ENCODE peak calls at places on chromosomes 13 and 19, in six cellular contexts. One of them, this sample, is unnamed.

GRCh38 chr19:13499682-13500081 is 6.6 kb downstream of the CACNA1A start:
- DNase-seq in SK-N-SH: no peak
- DNase-seq in AG04449: no peak
- DNase-seq in RCC 7860: no peak
- DNase-seq in EL: no peak
- DNase-seq in kidney epithelial cell: no peak
- DNase-seq in this sample: no peak

GRCh38 chr13:31261241-31261640 is 61.5 kb downstream of the B3GLCT start:
- DNase-seq in kidney epithelial cell: peak
- DNase-seq in EL: no peak
- DNase-seq in AG04449: no peak
- DNase-seq in RCC 7860: no peak
- DNase-seq in SK-N-SH: no peak
- DNase-seq in this sample: no peak

GRCh38 chr19:35759697-35760096 is 1.7 kb downstream of the PROSER3 start:
- DNase-seq in AG04449: no peak
- DNase-seq in kidney epithelial cell: no peak
- DNase-seq in SK-N-SH: no peak
- DNase-seq in RCC 7860: no peak
- DNase-seq in EL: no peak
- DNase-seq in this sample: no peak

GRCh38 chr19:17943284-17944221 is 10.7 kb downstream of the CCDC124 start:
- DNase-seq in EL: no peak
- DNase-seq in AG04449: no peak
- DNase-seq in SK-N-SH: no peak
- DNase-seq in RCC 7860: no peak
- DNase-seq in kidney epithelial cell: no peak
- DNase-seq in this sample: no peak

GRCh38 chr19:5547881-5548280 is 19.9 kb downstream of the TINCR start:
- DNase-seq in SK-N-SH: peak
- DNase-seq in EL: peak
- DNase-seq in AG04449: peak
- DNase-seq in RCC 7860: no peak
- DNase-seq in kidney epithelial cell: no peak
- DNase-seq in this sample: no peak

GRCh38 chr19:33302974-33303790 is 848 bp upstream of the CEBPA start:
- DNase-seq in kidney epithelial cell: no peak
- DNase-seq in SK-N-SH: peak
- DNase-seq in AG04449: no peak
- DNase-seq in EL: peak
- DNase-seq in RCC 7860: no peak
- DNase-seq in this sample: no peak

GRCh38 chr19:48770223-48770622 is 14.9 kb downstream of the FGF21 start:
- DNase-seq in RCC 7860: no peak
- DNase-seq in SK-N-SH: no peak
- DNase-seq in kidney epithelial cell: no peak
- DNase-seq in EL: peak
- DNase-seq in AG04449: peak
- DNase-seq in this sample: peak

GRCh38 chr19:18339703-18340102 is 695 bp upstream of the PGPEP1 start:
- DNase-seq in kidney epithelial cell: no peak
- DNase-seq in AG04449: no peak
- DNase-seq in RCC 7860: peak
- DNase-seq in SK-N-SH: peak
- DNase-seq in EL: peak
- DNase-seq in this sample: no peak

GRCh38 chr19:45295873-45296272 is 26.8 kb downstream of the CKM start:
- DNase-seq in SK-N-SH: no peak
- DNase-seq in AG04449: no peak
- DNase-seq in RCC 7860: no peak
- DNase-seq in kidney epithelial cell: no peak
- DNase-seq in EL: no peak
- DNase-seq in this sample: no peak

GRCh38 chr13:109412232-109412935 is 374.0 kb downstream of the IRS2 start:
- DNase-seq in SK-N-SH: peak
- DNase-seq in RCC 7860: no peak
- DNase-seq in AG04449: no peak
- DNase-seq in kidney epithelial cell: peak
- DNase-seq in EL: peak
- DNase-seq in this sample: no peak

GRCh38 chr19:51571599-51571998 is 516 bp downstream of the ZNF175 start:
- DNase-seq in RCC 7860: no peak
- DNase-seq in EL: peak
- DNase-seq in kidney epithelial cell: no peak
- DNase-seq in SK-N-SH: peak
- DNase-seq in AG04449: no peak
- DNase-seq in this sample: no peak

GRCh38 chr19:3121821-3122511 is 13.9 kb upstream of the GNA15 start:
- DNase-seq in RCC 7860: no peak
- DNase-seq in SK-N-SH: no peak
- DNase-seq in kidney epithelial cell: no peak
- DNase-seq in EL: no peak
- DNase-seq in AG04449: no peak
- DNase-seq in this sample: no peak

GRCh38 chr13:40518481-40518882 is 148.0 kb downstream of the FOXO1 start:
- DNase-seq in RCC 7860: peak
- DNase-seq in SK-N-SH: no peak
- DNase-seq in EL: no peak
- DNase-seq in kidney epithelial cell: peak
- DNase-seq in AG04449: no peak
- DNase-seq in this sample: no peak

GRCh38 chr13:63607153-63607552 is 2191.5 kb upstream of the PCDH20 start:
- DNase-seq in EL: no peak
- DNase-seq in AG04449: no peak
- DNase-seq in RCC 7860: no peak
- DNase-seq in SK-N-SH: no peak
- DNase-seq in kidney epithelial cell: no peak
- DNase-seq in this sample: no peak

GRCh38 chr13:101512650-101513049 is 60.2 kb downstream of the ITGBL1 start:
- DNase-seq in RCC 7860: no peak
- DNase-seq in kidney epithelial cell: no peak
- DNase-seq in EL: peak
- DNase-seq in AG04449: no peak
- DNase-seq in SK-N-SH: no peak
- DNase-seq in this sample: no peak

GRCh38 chr19:16417660-16418596 is 53.8 kb downstream of the EPS15L1 start:
- DNase-seq in AG04449: no peak
- DNase-seq in EL: peak
- DNase-seq in RCC 7860: peak
- DNase-seq in kidney epithelial cell: no peak
- DNase-seq in SK-N-SH: peak
- DNase-seq in this sample: no peak

GRCh38 chr13:94065741-94066140 is 413.7 kb downstream of the DCT start:
- DNase-seq in AG04449: no peak
- DNase-seq in SK-N-SH: peak
- DNase-seq in RCC 7860: peak
- DNase-seq in EL: peak
- DNase-seq in kidney epithelial cell: no peak
- DNase-seq in this sample: no peak

GRCh38 chr19:35715981-35716734 is 1.6 kb upstream of the KMT2B start:
- DNase-seq in kidney epithelial cell: no peak
- DNase-seq in SK-N-SH: peak
- DNase-seq in AG04449: no peak
- DNase-seq in EL: no peak
- DNase-seq in RCC 7860: peak
- DNase-seq in this sample: no peak

GRCh38 chr19:40523322-40524047 is 53.2 kb upstream of the SHKBP1 start:
- DNase-seq in EL: peak
- DNase-seq in kidney epithelial cell: peak
- DNase-seq in SK-N-SH: peak
- DNase-seq in AG04449: no peak
- DNase-seq in RCC 7860: peak
- DNase-seq in this sample: peak

GRCh38 chr13:99380921-99381645 is 73.9 kb upstream of the GPR183 start:
- DNase-seq in RCC 7860: no peak
- DNase-seq in kidney epithelial cell: no peak
- DNase-seq in EL: no peak
- DNase-seq in AG04449: no peak
- DNase-seq in SK-N-SH: no peak
- DNase-seq in this sample: no peak

GRCh38 chr19:14556662-14557188 is 15.1 kb downstream of the NDUFB7 start:
- DNase-seq in AG04449: no peak
- DNase-seq in kidney epithelial cell: no peak
- DNase-seq in EL: peak
- DNase-seq in SK-N-SH: peak
- DNase-seq in RCC 7860: peak
- DNase-seq in this sample: no peak

This sample was measured in HS-27A.